ENCODE peak calls at places on chromosomes 6 and 20, in ten cellular contexts. One of them, this sample, is unnamed.

GRCh38 chr6:26553264-26553738 is 15.1 kb downstream of the HMGN4 start:
- DNase-seq in A549: peak
- DNase-seq in NCI-H510A treated with DMSO at 0.1 percent for 48 hours: peak
- DNase-seq in activated T-cell treated with anti-CD3 and anti-CD28 coated beads for 4 hours: peak
- DNase-seq in stimulated activated CD8-positive, alpha-beta memory T cell treated with anti-CD3 and anti-CD28 coated beads, Interleukin-12 subunit alpha, Interleukin-12 subunit beta, amount 100 ng/mL, for 1 hour: peak
- DNase-seq in psoas muscle: peak
- DNase-seq in fibroblast of pulmonary artery: peak
- DNase-seq in RPMI7951: peak
- DNase-seq in AG09319: no peak
- DNase-seq in amniotic stem cell: peak
- DNase-seq in this sample: peak

GRCh38 chr6:16803294-16804006 is 42.2 kb upstream of the ATXN1 start:
- DNase-seq in AG09319: no peak
- DNase-seq in fibroblast of pulmonary artery: peak
- DNase-seq in activated T-cell treated with anti-CD3 and anti-CD28 coated beads for 4 hours: no peak
- DNase-seq in A549: no peak
- DNase-seq in stimulated activated CD8-positive, alpha-beta memory T cell treated with anti-CD3 and anti-CD28 coated beads, Interleukin-12 subunit alpha, Interleukin-12 subunit beta, amount 100 ng/mL, for 1 hour: no peak
- DNase-seq in amniotic stem cell: no peak
- DNase-seq in psoas muscle: no peak
- DNase-seq in RPMI7951: no peak
- DNase-seq in NCI-H510A treated with DMSO at 0.1 percent for 48 hours: no peak
- DNase-seq in this sample: no peak

GRCh38 chr20:37360515-37361115 is 14.7 kb downstream of the SRC start:
- DNase-seq in AG09319: no peak
- DNase-seq in psoas muscle: no peak
- DNase-seq in RPMI7951: no peak
- DNase-seq in fibroblast of pulmonary artery: no peak
- DNase-seq in amniotic stem cell: no peak
- DNase-seq in stimulated activated CD8-positive, alpha-beta memory T cell treated with anti-CD3 and anti-CD28 coated beads, Interleukin-12 subunit alpha, Interleukin-12 subunit beta, amount 100 ng/mL, for 1 hour: no peak
- DNase-seq in NCI-H510A treated with DMSO at 0.1 percent for 48 hours: no peak
- DNase-seq in A549: no peak
- DNase-seq in activated T-cell treated with anti-CD3 and anti-CD28 coated beads for 4 hours: no peak
- DNase-seq in this sample: no peak

GRCh38 chr20:25321991-25322390 is 68.6 kb downstream of the ABHD12 start:
- DNase-seq in fibroblast of pulmonary artery: no peak
- DNase-seq in NCI-H510A treated with DMSO at 0.1 percent for 48 hours: no peak
- DNase-seq in A549: no peak
- DNase-seq in psoas muscle: no peak
- DNase-seq in AG09319: no peak
- DNase-seq in stimulated activated CD8-positive, alpha-beta memory T cell treated with anti-CD3 and anti-CD28 coated beads, Interleukin-12 subunit alpha, Interleukin-12 subunit beta, amount 100 ng/mL, for 1 hour: no peak
- DNase-seq in amniotic stem cell: no peak
- DNase-seq in activated T-cell treated with anti-CD3 and anti-CD28 coated beads for 4 hours: no peak
- DNase-seq in RPMI7951: no peak
- DNase-seq in this sample: no peak

GRCh38 chr20:62201173-62202082 is 18.6 kb downstream of the MTG2 start:
- DNase-seq in psoas muscle: peak
- DNase-seq in A549: no peak
- DNase-seq in activated T-cell treated with anti-CD3 and anti-CD28 coated beads for 4 hours: no peak
- DNase-seq in amniotic stem cell: no peak
- DNase-seq in fibroblast of pulmonary artery: no peak
- DNase-seq in stimulated activated CD8-positive, alpha-beta memory T cell treated with anti-CD3 and anti-CD28 coated beads, Interleukin-12 subunit alpha, Interleukin-12 subunit beta, amount 100 ng/mL, for 1 hour: no peak
- DNase-seq in NCI-H510A treated with DMSO at 0.1 percent for 48 hours: peak
- DNase-seq in RPMI7951: no peak
- DNase-seq in AG09319: no peak
- DNase-seq in this sample: no peak

GRCh38 chr20:38209736-38210405 is 44.8 kb upstream of the TGM2 start:
- DNase-seq in psoas muscle: no peak
- DNase-seq in amniotic stem cell: no peak
- DNase-seq in activated T-cell treated with anti-CD3 and anti-CD28 coated beads for 4 hours: no peak
- DNase-seq in stimulated activated CD8-positive, alpha-beta memory T cell treated with anti-CD3 and anti-CD28 coated beads, Interleukin-12 subunit alpha, Interleukin-12 subunit beta, amount 100 ng/mL, for 1 hour: no peak
- DNase-seq in A549: no peak
- DNase-seq in NCI-H510A treated with DMSO at 0.1 percent for 48 hours: no peak
- DNase-seq in RPMI7951: peak
- DNase-seq in fibroblast of pulmonary artery: no peak
- DNase-seq in AG09319: no peak
- DNase-seq in this sample: peak

GRCh38 chr20:25623225-25623735 is 534 bp downstream of the NANP start:
- DNase-seq in fibroblast of pulmonary artery: no peak
- DNase-seq in A549: peak
- DNase-seq in NCI-H510A treated with DMSO at 0.1 percent for 48 hours: no peak
- DNase-seq in stimulated activated CD8-positive, alpha-beta memory T cell treated with anti-CD3 and anti-CD28 coated beads, Interleukin-12 subunit alpha, Interleukin-12 subunit beta, amount 100 ng/mL, for 1 hour: no peak
- DNase-seq in amniotic stem cell: no peak
- DNase-seq in psoas muscle: peak
- DNase-seq in AG09319: no peak
- DNase-seq in activated T-cell treated with anti-CD3 and anti-CD28 coated beads for 4 hours: no peak
- DNase-seq in RPMI7951: peak
- DNase-seq in this sample: peak

GRCh38 chr6:139764498-139764986 is 390.1 kb upstream of the CITED2 start:
- DNase-seq in activated T-cell treated with anti-CD3 and anti-CD28 coated beads for 4 hours: no peak
- DNase-seq in AG09319: no peak
- DNase-seq in fibroblast of pulmonary artery: peak
- DNase-seq in amniotic stem cell: peak
- DNase-seq in RPMI7951: peak
- DNase-seq in stimulated activated CD8-positive, alpha-beta memory T cell treated with anti-CD3 and anti-CD28 coated beads, Interleukin-12 subunit alpha, Interleukin-12 subunit beta, amount 100 ng/mL, for 1 hour: no peak
- DNase-seq in NCI-H510A treated with DMSO at 0.1 percent for 48 hours: no peak
- DNase-seq in A549: peak
- DNase-seq in psoas muscle: peak
- DNase-seq in this sample: peak

GRCh38 chr6:29071831-29072723 is 15.0 kb downstream of the OR2B3 start:
- DNase-seq in fibroblast of pulmonary artery: peak
- DNase-seq in RPMI7951: peak
- DNase-seq in activated T-cell treated with anti-CD3 and anti-CD28 coated beads for 4 hours: no peak
- DNase-seq in A549: peak
- DNase-seq in AG09319: no peak
- DNase-seq in amniotic stem cell: no peak
- DNase-seq in stimulated activated CD8-positive, alpha-beta memory T cell treated with anti-CD3 and anti-CD28 coated beads, Interleukin-12 subunit alpha, Interleukin-12 subunit beta, amount 100 ng/mL, for 1 hour: no peak
- DNase-seq in psoas muscle: no peak
- DNase-seq in NCI-H510A treated with DMSO at 0.1 percent for 48 hours: peak
- DNase-seq in this sample: peak

GRCh38 chr6:2839982-2840793 is 1.5 kb downstream of the SERPINB1 start:
- DNase-seq in activated T-cell treated with anti-CD3 and anti-CD28 coated beads for 4 hours: no peak
- DNase-seq in amniotic stem cell: no peak
- DNase-seq in fibroblast of pulmonary artery: no peak
- DNase-seq in RPMI7951: no peak
- DNase-seq in stimulated activated CD8-positive, alpha-beta memory T cell treated with anti-CD3 and anti-CD28 coated beads, Interleukin-12 subunit alpha, Interleukin-12 subunit beta, amount 100 ng/mL, for 1 hour: no peak
- DNase-seq in AG09319: no peak
- DNase-seq in NCI-H510A treated with DMSO at 0.1 percent for 48 hours: no peak
- DNase-seq in A549: no peak
- DNase-seq in psoas muscle: no peak
- DNase-seq in this sample: no peak

GRCh38 chr20:22241609-22242008 is 342.8 kb downstream of the FOXA2 start:
- DNase-seq in AG09319: no peak
- DNase-seq in psoas muscle: no peak
- DNase-seq in stimulated activated CD8-positive, alpha-beta memory T cell treated with anti-CD3 and anti-CD28 coated beads, Interleukin-12 subunit alpha, Interleukin-12 subunit beta, amount 100 ng/mL, for 1 hour: no peak
- DNase-seq in activated T-cell treated with anti-CD3 and anti-CD28 coated beads for 4 hours: no peak
- DNase-seq in fibroblast of pulmonary artery: no peak
- DNase-seq in A549: no peak
- DNase-seq in NCI-H510A treated with DMSO at 0.1 percent for 48 hours: no peak
- DNase-seq in RPMI7951: no peak
- DNase-seq in amniotic stem cell: no peak
- DNase-seq in this sample: no peak

GRCh38 chr6:41428402-41428994 is 93.1 kb downstream of the NCR2 start:
- DNase-seq in stimulated activated CD8-positive, alpha-beta memory T cell treated with anti-CD3 and anti-CD28 coated beads, Interleukin-12 subunit alpha, Interleukin-12 subunit beta, amount 100 ng/mL, for 1 hour: no peak
- DNase-seq in RPMI7951: peak
- DNase-seq in AG09319: no peak
- DNase-seq in fibroblast of pulmonary artery: no peak
- DNase-seq in psoas muscle: no peak
- DNase-seq in amniotic stem cell: no peak
- DNase-seq in A549: no peak
- DNase-seq in activated T-cell treated with anti-CD3 and anti-CD28 coated beads for 4 hours: no peak
- DNase-seq in NCI-H510A treated with DMSO at 0.1 percent for 48 hours: no peak
- DNase-seq in this sample: no peak

GRCh38 chr20:36802326-36803223 is 29.0 kb upstream of the DSN1 start:
- DNase-seq in fibroblast of pulmonary artery: peak
- DNase-seq in psoas muscle: no peak
- DNase-seq in A549: peak
- DNase-seq in AG09319: no peak
- DNase-seq in RPMI7951: peak
- DNase-seq in activated T-cell treated with anti-CD3 and anti-CD28 coated beads for 4 hours: no peak
- DNase-seq in amniotic stem cell: no peak
- DNase-seq in NCI-H510A treated with DMSO at 0.1 percent for 48 hours: no peak
- DNase-seq in stimulated activated CD8-positive, alpha-beta memory T cell treated with anti-CD3 and anti-CD28 coated beads, Interleukin-12 subunit alpha, Interleukin-12 subunit beta, amount 100 ng/mL, for 1 hour: no peak
- DNase-seq in this sample: peak

GRCh38 chr6:36499918-36500317 is 47.4 kb downstream of the STK38 start:
- DNase-seq in stimulated activated CD8-positive, alpha-beta memory T cell treated with anti-CD3 and anti-CD28 coated beads, Interleukin-12 subunit alpha, Interleukin-12 subunit beta, amount 100 ng/mL, for 1 hour: no peak
- DNase-seq in activated T-cell treated with anti-CD3 and anti-CD28 coated beads for 4 hours: no peak
- DNase-seq in fibroblast of pulmonary artery: no peak
- DNase-seq in amniotic stem cell: no peak
- DNase-seq in AG09319: no peak
- DNase-seq in A549: no peak
- DNase-seq in psoas muscle: no peak
- DNase-seq in NCI-H510A treated with DMSO at 0.1 percent for 48 hours: no peak
- DNase-seq in RPMI7951: peak
- DNase-seq in this sample: no peak

GRCh38 chr6:143642403-143642802 is 35.4 kb upstream of the PHACTR2 start:
- DNase-seq in NCI-H510A treated with DMSO at 0.1 percent for 48 hours: no peak
- DNase-seq in A549: no peak
- DNase-seq in RPMI7951: peak
- DNase-seq in psoas muscle: no peak
- DNase-seq in activated T-cell treated with anti-CD3 and anti-CD28 coated beads for 4 hours: no peak
- DNase-seq in AG09319: no peak
- DNase-seq in fibroblast of pulmonary artery: no peak
- DNase-seq in stimulated activated CD8-positive, alpha-beta memory T cell treated with anti-CD3 and anti-CD28 coated beads, Interleukin-12 subunit alpha, Interleukin-12 subunit beta, amount 100 ng/mL, for 1 hour: no peak
- DNase-seq in amniotic stem cell: no peak
- DNase-seq in this sample: no peak

GRCh38 chr6:63448229-63448628 is 124.1 kb upstream of the LOC128125822 start:
- DNase-seq in fibroblast of pulmonary artery: no peak
- DNase-seq in amniotic stem cell: no peak
- DNase-seq in RPMI7951: no peak
- DNase-seq in AG09319: no peak
- DNase-seq in activated T-cell treated with anti-CD3 and anti-CD28 coated beads for 4 hours: no peak
- DNase-seq in A549: peak
- DNase-seq in stimulated activated CD8-positive, alpha-beta memory T cell treated with anti-CD3 and anti-CD28 coated beads, Interleukin-12 subunit alpha, Interleukin-12 subunit beta, amount 100 ng/mL, for 1 hour: no peak
- DNase-seq in psoas muscle: no peak
- DNase-seq in NCI-H510A treated with DMSO at 0.1 percent for 48 hours: no peak
- DNase-seq in this sample: peak

This sample was measured in LHCN-M2.